ENCODE peak calls at places on chromosomes 2 and 18, in four cellular contexts. One of them, this sample, is unnamed.

GRCh38 chr2:179336782-179337534 is 72.3 kb upstream of the SESTD1 start:
- DNase-seq in HFFc6: peak; percentile 33
- DNase-seq in hepatic stellate cell: no peak
- DNase-seq in T-cell: no peak
- DNase-seq in this sample: no peak

GRCh38 chr2:62663443-62663842 is 42.1 kb upstream of the EHBP1 start:
- DNase-seq in HFFc6: peak; percentile 90
- DNase-seq in hepatic stellate cell: no peak
- DNase-seq in T-cell: no peak
- DNase-seq in this sample: no peak

GRCh38 chr2:161223139-161223732 is 63.0 kb downstream of the TANK start:
- DNase-seq in HFFc6: peak; percentile 50
- DNase-seq in hepatic stellate cell: no peak
- DNase-seq in T-cell: no peak
- DNase-seq in this sample: no peak

GRCh38 chr2:48205137-48205798 is 299.0 kb upstream of the FBXO11 start:
- DNase-seq in HFFc6: no peak
- DNase-seq in hepatic stellate cell: peak; percentile 17
- DNase-seq in T-cell: no peak
- DNase-seq in this sample: no peak

GRCh38 chr2:11234309-11234708 is 79.0 kb downstream of the SLC66A3 start:
- DNase-seq in HFFc6: no peak
- DNase-seq in hepatic stellate cell: no peak
- DNase-seq in T-cell: no peak
- DNase-seq in this sample: no peak

GRCh38 chr18:55489742-55490055 is 98.3 kb downstream of the TCF4 start:
- DNase-seq in HFFc6: no peak
- DNase-seq in hepatic stellate cell: no peak
- DNase-seq in T-cell: no peak
- DNase-seq in this sample: no peak

GRCh38 chr2:84212611-84213314 is 246.3 kb downstream of the SUCLG1 start:
- DNase-seq in HFFc6: no peak
- DNase-seq in hepatic stellate cell: no peak
- DNase-seq in T-cell: no peak
- DNase-seq in this sample: no peak

GRCh38 chr18:2410688-2411087 is 160.6 kb downstream of the METTL4 start:
- DNase-seq in HFFc6: no peak
- DNase-seq in hepatic stellate cell: no peak
- DNase-seq in T-cell: no peak
- DNase-seq in this sample: no peak

GRCh38 chr18:73670536-73670935 is 477.1 kb downstream of the FBXO15 start:
- DNase-seq in HFFc6: no peak
- DNase-seq in hepatic stellate cell: no peak
- DNase-seq in T-cell: no peak
- DNase-seq in this sample: no peak